ENCODE peak calls at places on chromosome 14, in four cellular contexts. H is IMR-90, J is OCI-LY7, Q is cardiac fibroblast. V is an unnamed sample.

GRCh38 chr14:49934638-49935037 is 41.8 kb downstream of the ARF6 start:
- DNase-seq in H (peak; percentile 19), J (no peak), Q (no peak), V (no peak)

GRCh38 chr14:31029016-31029970 is 3.1 kb upstream of the STRN3 start:
- DNase-seq in H (no peak), J (no peak), Q (no peak), V (no peak)

GRCh38 chr14:50768693-50769092 is 62.3 kb downstream of the NIN start:
- DNase-seq in H (peak; percentile 35), J (no peak), Q (peak; percentile 33), V (peak; percentile 60)

GRCh38 chr14:102917469-102918211 is 4.8 kb upstream of the AMN start:
- DNase-seq in H (peak; percentile 24), J (peak; percentile 78), Q (peak; percentile 52), V (peak; percentile 60)

GRCh38 chr14:31543969-31544799 is 17.0 kb upstream of the NUBPL start:
- DNase-seq in H (peak; percentile 23), J (peak; percentile 18), Q (peak; percentile 32), V (peak; percentile 17)

GRCh38 chr14:79629891-79630560 is 581.3 kb downstream of the DIO2 start:
- DNase-seq in H (peak; percentile 13), J (no peak), Q (no peak), V (peak; percentile 6)

GRCh38 chr14:40394634-40395340 is 962.6 kb upstream of the FBXO33 start:
- DNase-seq in H (no peak), J (no peak), Q (no peak), V (no peak)

GRCh38 chr14:75702107-75702506 is 41.1 kb downstream of the TTLL5 start:
- DNase-seq in H (no peak), J (no peak), Q (no peak), V (no peak)

GRCh38 chr14:28661171-28661772 is 105.3 kb upstream of the FOXG1 start:
- DNase-seq in H (peak; percentile 28), J (no peak), Q (peak; percentile 92), V (no peak)

GRCh38 chr14:50666772-50667490 is 1.2 kb downstream of the SAV1 start:
- DNase-seq in H (peak; percentile 73), J (peak; percentile 65), Q (peak; percentile 75), V (peak; percentile 84)

GRCh38 chr14:77376380-77376770 is 519 bp downstream of the TMED8 start:
- DNase-seq in H (no peak), J (peak; percentile 44), Q (peak; percentile 22), V (no peak)

GRCh38 chr14:88005050-88005481 is at the start of gene GPR65:
- DNase-seq in H (no peak), J (peak; percentile 83), Q (peak; percentile 49), V (peak; percentile 5)

GRCh38 chr14:64879635-64880381 is at the start of gene SPTB:
- DNase-seq in H (no peak), J (no peak), Q (no peak), V (no peak)

GRCh38 chr14:61556455-61556854 is 138.9 kb upstream of the HIF1A start:
- DNase-seq in H (no peak), J (no peak), Q (no peak), V (no peak)

GRCh38 chr14:75373616-75374015 is 54.2 kb upstream of the JDP2 start:
- DNase-seq in H (no peak), J (no peak), Q (no peak), V (no peak)

GRCh38 chr14:105924951-105925591 is 398.7 kb downstream of the TMEM121 start:
- DNase-seq in H (no peak), J (no peak), Q (no peak), V (no peak)

GRCh38 chr14:105047283-105048016 is 17.8 kb downstream of the GPR132 start:
- DNase-seq in H (no peak), J (no peak), Q (no peak), V (no peak)

GRCh38 chr14:29654910-29655590 is 272.6 kb downstream of the PRKD1 start:
- DNase-seq in H (peak; percentile 31), J (no peak), Q (peak; percentile 72), V (peak; percentile 50)

GRCh38 chr14:51614707-51615106 is 37.0 kb upstream of the FRMD6 start:
- DNase-seq in H (peak; percentile 55), J (no peak), Q (no peak), V (no peak)

GRCh38 chr14:92224348-92224954 is 98.5 kb upstream of the SLC24A4 start:
- DNase-seq in H (peak; percentile 29), J (no peak), Q (peak; percentile 18), V (no peak)

GRCh38 chr14:49868720-49869114 is 16.1 kb upstream of the NEMF start:
- DNase-seq in H (no peak), J (no peak), Q (no peak), V (no peak)

GRCh38 chr14:105980224-105980623 is 453.8 kb downstream of the TMEM121 start:
- DNase-seq in H (no peak), J (no peak), Q (no peak), V (no peak)

GRCh38 chr14:102055181-102055901 is 31.5 kb downstream of the HSP90AA1 start:
- DNase-seq in H (peak; percentile 83), J (no peak), Q (peak; percentile 50), V (peak; percentile 57)

GRCh38 chr14:65354715-65355114 is 57.8 kb upstream of the FUT8 start:
- DNase-seq in H (no peak), J (no peak), Q (no peak), V (no peak)

GRCh38 chr14:38357557-38357956 is 101.7 kb upstream of the CLEC14A start:
- DNase-seq in H (peak; percentile 92), J (no peak), Q (peak; percentile 91), V (peak; percentile 75)

GRCh38 chr14:79510659-79511058 is 700.6 kb downstream of the DIO2 start:
- DNase-seq in H (peak; percentile 65), J (no peak), Q (peak; percentile 67), V (peak; percentile 48)

GRCh38 chr14:22882529-22883190 is 362 bp upstream of the REM2 start:
- DNase-seq in H (peak; percentile 46), J (peak; percentile 76), Q (peak; percentile 40), V (peak; percentile 37)

GRCh38 chr14:34059925-34060746 is 109.3 kb upstream of the EGLN3 start:
- DNase-seq in H (peak; percentile 50), J (no peak), Q (peak; percentile 65), V (peak; percentile 65)

GRCh38 chr14:64704743-64705405 is 650 bp downstream of the PLEKHG3 start:
- DNase-seq in H (peak; percentile 15), J (no peak), Q (no peak), V (no peak)

V was measured in fibroblast of villous mesenchyme.